ENCODE peak calls at places on chromosome 12, in seven cellular contexts. O, B, R, W, L, J and I are unnamed samples.

GRCh38 chr12:113781415-113782198 is 184.5 kb downstream of the RBM19 start:
- DNase-seq in O (no peak), B (no peak), R (no peak), W (no peak), L (no peak), J (no peak), I (no peak)

GRCh38 chr12:75542942-75543341 is 31.5 kb upstream of the KRR1 start:
- DNase-seq in O (no peak), B (no peak), R (no peak), W (no peak), L (no peak), J (no peak), I (no peak)

GRCh38 chr12:53983580-53984572 is 1.1 kb upstream of the HOXC10 start:
- DNase-seq in O (no peak), B (no peak), R (no peak), W (no peak), L (no peak), J (no peak), I (no peak)

GRCh38 chr12:120249875-120250795 is 15.4 kb downstream of the PXN start:
- DNase-seq in O (peak; percentile 83), B (no peak), R (no peak), W (peak; percentile 63), L (peak; percentile 29), J (no peak), I (peak; percentile 92)

GRCh38 chr12:6135071-6135470 is 10.6 kb upstream of the VWF start:
- DNase-seq in O (no peak), B (no peak), R (no peak), W (no peak), L (no peak), J (no peak), I (no peak)

GRCh38 chr12:71799105-71799504 is 40.5 kb upstream of the TBC1D15 start:
- DNase-seq in O (no peak), B (no peak), R (no peak), W (no peak), L (no peak), J (no peak), I (no peak)

GRCh38 chr12:563250-563781 is 99.9 kb downstream of the NINJ2 start:
- DNase-seq in O (no peak), B (no peak), R (no peak), W (peak; percentile 57), L (peak; percentile 35), J (no peak), I (no peak)

GRCh38 chr12:91874086-91874865 is 271.4 kb downstream of the BTG1 start:
- DNase-seq in O (no peak), B (no peak), R (no peak), W (no peak), L (no peak), J (no peak), I (no peak)

GRCh38 chr12:32467959-32468863 is 68.9 kb downstream of the FGD4 start:
- DNase-seq in O (peak; percentile 25), B (no peak), R (no peak), W (no peak), L (no peak), J (no peak), I (no peak)

GRCh38 chr12:66288121-66288520 is 14.2 kb upstream of the HELB start:
- DNase-seq in O (no peak), B (no peak), R (no peak), W (peak; percentile 39), L (peak; percentile 25), J (no peak), I (no peak)

GRCh38 chr12:15268927-15269552 is 47.8 kb upstream of the RERG start:
- DNase-seq in O (peak; percentile 24), B (peak; percentile 77), R (no peak), W (peak; percentile 32), L (peak; percentile 13), J (peak; percentile 26), I (no peak)

GRCh38 chr12:25866586-25867378 is 91.7 kb upstream of the RASSF8 start:
- DNase-seq in O (no peak), B (no peak), R (no peak), W (no peak), L (no peak), J (no peak), I (no peak)

GRCh38 chr12:69059465-69060457 is 126.8 kb upstream of the CPM start:
- DNase-seq in O (no peak), B (no peak), R (no peak), W (peak; percentile 45), L (no peak), J (no peak), I (no peak)

GRCh38 chr12:85575115-85576096 is 260.8 kb downstream of the RASSF9 start:
- DNase-seq in O (peak; percentile 50), B (peak; percentile 81), R (peak; percentile 59), W (peak; percentile 28), L (no peak), J (peak; percentile 53), I (no peak)

GRCh38 chr12:71871116-71871515 is 31.6 kb downstream of the TBC1D15 start:
- DNase-seq in O (no peak), B (no peak), R (no peak), W (no peak), L (no peak), J (no peak), I (no peak)

GRCh38 chr12:104215638-104216297 is at the start of gene TXNRD1:
- DNase-seq in O (peak; percentile 82), B (no peak), R (peak; percentile 87), W (peak; percentile 90), L (peak; percentile 75), J (peak; percentile 84), I (peak; percentile 92)

GRCh38 chr12:30847259-30847658 is 79.3 kb upstream of the TSPAN11 start:
- DNase-seq in O (no peak), B (peak; percentile 61), R (no peak), W (peak; percentile 18), L (no peak), J (peak; percentile 34), I (no peak)

GRCh38 chr12:69266045-69266635 is 26.8 kb downstream of the CPSF6 start:
- DNase-seq in O (no peak), B (peak; percentile 15), R (no peak), W (no peak), L (no peak), J (no peak), I (no peak)

GRCh38 chr12:70645494-70646317 is 8.5 kb upstream of the PTPRB start:
- DNase-seq in O (peak; percentile 67), B (no peak), R (no peak), W (peak; percentile 7), L (no peak), J (peak; percentile 28), I (peak; percentile 67)

GRCh38 chr12:103955811-103956514 is 9.7 kb upstream of the TDG start:
- DNase-seq in O (no peak), B (peak; percentile 41), R (no peak), W (no peak), L (no peak), J (peak; percentile 4), I (no peak)

GRCh38 chr12:42483534-42483857 is 106.0 kb downstream of the PRICKLE1 start:
- DNase-seq in O (peak; percentile 34), B (no peak), R (no peak), W (peak; percentile 30), L (no peak), J (peak; percentile 58), I (no peak)

GRCh38 chr12:39272934-39273770 is 169.8 kb downstream of the KIF21A start:
- DNase-seq in O (peak; percentile 12), B (peak; percentile 37), R (peak; percentile 27), W (peak; percentile 27), L (no peak), J (peak; percentile 66), I (no peak)

GRCh38 chr12:103680591-103681065 is 93.6 kb downstream of the STAB2 start:
- DNase-seq in O (peak; percentile 55), B (no peak), R (no peak), W (peak; percentile 9), L (no peak), J (no peak), I (peak; percentile 77)

GRCh38 chr12:68375701-68376469 is 43.7 kb upstream of the MDM1 start:
- DNase-seq in O (no peak), B (no peak), R (no peak), W (no peak), L (no peak), J (no peak), I (no peak)